ENCODE peak calls at places on chromosomes 13 and 19, in nine cellular contexts. One of them, this sample, is unnamed.

GRCh38 chr13:59409651-59410200 is 754.0 kb downstream of the DIAPH3 start:
- DNase-seq in ovary: no peak
- DNase-seq in RKO: no peak
- DNase-seq in AG09309: no peak
- DNase-seq in NAMALWA: no peak
- DNase-seq in stimulated activated CD4-positive, alpha-beta T cell treated with anti-CD3 and anti-CD28 coated beads, Interleukin-12 subunit alpha, Interleukin-12 subunit beta, amount 100 ng/mL, for 4 hours: no peak
- DNase-seq in GM04504: no peak
- DNase-seq in NCI-H1694 treated with DMSO at 0.1 percent for 48 hours: peak
- DNase-seq in activated CD8-positive, alpha-beta T cell treated with anti-CD3 and anti-CD28 coated beads for 36 hours: no peak
- DNase-seq in this sample: no peak

GRCh38 chr19:13847033-13847899 is 29.7 kb upstream of the NANOS3 start:
- DNase-seq in NCI-H1694 treated with DMSO at 0.1 percent for 48 hours: peak
- DNase-seq in NAMALWA: peak
- DNase-seq in AG09309: no peak
- DNase-seq in GM04504: peak
- DNase-seq in RKO: peak
- DNase-seq in stimulated activated CD4-positive, alpha-beta T cell treated with anti-CD3 and anti-CD28 coated beads, Interleukin-12 subunit alpha, Interleukin-12 subunit beta, amount 100 ng/mL, for 4 hours: peak
- DNase-seq in ovary: peak
- DNase-seq in activated CD8-positive, alpha-beta T cell treated with anti-CD3 and anti-CD28 coated beads for 36 hours: peak
- DNase-seq in this sample: peak

GRCh38 chr19:48507911-48508439 is 3.7 kb downstream of the LMTK3 start:
- DNase-seq in NCI-H1694 treated with DMSO at 0.1 percent for 48 hours: no peak
- DNase-seq in ovary: no peak
- DNase-seq in AG09309: no peak
- DNase-seq in activated CD8-positive, alpha-beta T cell treated with anti-CD3 and anti-CD28 coated beads for 36 hours: no peak
- DNase-seq in stimulated activated CD4-positive, alpha-beta T cell treated with anti-CD3 and anti-CD28 coated beads, Interleukin-12 subunit alpha, Interleukin-12 subunit beta, amount 100 ng/mL, for 4 hours: no peak
- DNase-seq in RKO: no peak
- DNase-seq in GM04504: no peak
- DNase-seq in NAMALWA: no peak
- DNase-seq in this sample: no peak

GRCh38 chr13:79491715-79492114 is 10.8 kb downstream of the NDFIP2 start:
- DNase-seq in AG09309: peak
- DNase-seq in NAMALWA: no peak
- DNase-seq in activated CD8-positive, alpha-beta T cell treated with anti-CD3 and anti-CD28 coated beads for 36 hours: no peak
- DNase-seq in stimulated activated CD4-positive, alpha-beta T cell treated with anti-CD3 and anti-CD28 coated beads, Interleukin-12 subunit alpha, Interleukin-12 subunit beta, amount 100 ng/mL, for 4 hours: no peak
- DNase-seq in RKO: no peak
- DNase-seq in ovary: no peak
- DNase-seq in NCI-H1694 treated with DMSO at 0.1 percent for 48 hours: no peak
- DNase-seq in GM04504: peak
- DNase-seq in this sample: no peak

GRCh38 chr13:42038661-42039456 is 9.6 kb upstream of the DGKH start:
- DNase-seq in GM04504: peak
- DNase-seq in RKO: no peak
- DNase-seq in activated CD8-positive, alpha-beta T cell treated with anti-CD3 and anti-CD28 coated beads for 36 hours: no peak
- DNase-seq in AG09309: no peak
- DNase-seq in ovary: no peak
- DNase-seq in stimulated activated CD4-positive, alpha-beta T cell treated with anti-CD3 and anti-CD28 coated beads, Interleukin-12 subunit alpha, Interleukin-12 subunit beta, amount 100 ng/mL, for 4 hours: no peak
- DNase-seq in NCI-H1694 treated with DMSO at 0.1 percent for 48 hours: no peak
- DNase-seq in NAMALWA: no peak
- DNase-seq in this sample: no peak

GRCh38 chr13:22218784-22219183 is 547.9 kb downstream of the FGF9 start:
- DNase-seq in GM04504: no peak
- DNase-seq in activated CD8-positive, alpha-beta T cell treated with anti-CD3 and anti-CD28 coated beads for 36 hours: no peak
- DNase-seq in NCI-H1694 treated with DMSO at 0.1 percent for 48 hours: no peak
- DNase-seq in RKO: no peak
- DNase-seq in ovary: no peak
- DNase-seq in NAMALWA: no peak
- DNase-seq in stimulated activated CD4-positive, alpha-beta T cell treated with anti-CD3 and anti-CD28 coated beads, Interleukin-12 subunit alpha, Interleukin-12 subunit beta, amount 100 ng/mL, for 4 hours: no peak
- DNase-seq in AG09309: no peak
- DNase-seq in this sample: no peak

GRCh38 chr13:91576590-91576989 is 178.2 kb downstream of the GPC5 start:
- DNase-seq in activated CD8-positive, alpha-beta T cell treated with anti-CD3 and anti-CD28 coated beads for 36 hours: peak
- DNase-seq in GM04504: no peak
- DNase-seq in ovary: no peak
- DNase-seq in NAMALWA: peak
- DNase-seq in AG09309: no peak
- DNase-seq in stimulated activated CD4-positive, alpha-beta T cell treated with anti-CD3 and anti-CD28 coated beads, Interleukin-12 subunit alpha, Interleukin-12 subunit beta, amount 100 ng/mL, for 4 hours: no peak
- DNase-seq in RKO: no peak
- DNase-seq in NCI-H1694 treated with DMSO at 0.1 percent for 48 hours: peak
- DNase-seq in this sample: no peak

GRCh38 chr19:49333426-49334288 is 1.5 kb upstream of the CD37 start:
- DNase-seq in RKO: no peak
- DNase-seq in NCI-H1694 treated with DMSO at 0.1 percent for 48 hours: no peak
- DNase-seq in ovary: no peak
- DNase-seq in AG09309: no peak
- DNase-seq in stimulated activated CD4-positive, alpha-beta T cell treated with anti-CD3 and anti-CD28 coated beads, Interleukin-12 subunit alpha, Interleukin-12 subunit beta, amount 100 ng/mL, for 4 hours: peak
- DNase-seq in activated CD8-positive, alpha-beta T cell treated with anti-CD3 and anti-CD28 coated beads for 36 hours: peak
- DNase-seq in GM04504: no peak
- DNase-seq in NAMALWA: peak
- DNase-seq in this sample: peak

GRCh38 chr13:101875717-101876393 is 423.4 kb downstream of the ITGBL1 start:
- DNase-seq in NCI-H1694 treated with DMSO at 0.1 percent for 48 hours: no peak
- DNase-seq in stimulated activated CD4-positive, alpha-beta T cell treated with anti-CD3 and anti-CD28 coated beads, Interleukin-12 subunit alpha, Interleukin-12 subunit beta, amount 100 ng/mL, for 4 hours: no peak
- DNase-seq in activated CD8-positive, alpha-beta T cell treated with anti-CD3 and anti-CD28 coated beads for 36 hours: no peak
- DNase-seq in RKO: peak
- DNase-seq in GM04504: no peak
- DNase-seq in NAMALWA: no peak
- DNase-seq in ovary: no peak
- DNase-seq in AG09309: peak
- DNase-seq in this sample: no peak

GRCh38 chr13:76792680-76793334 is 93.4 kb downstream of the KCTD12 start:
- DNase-seq in AG09309: peak
- DNase-seq in GM04504: peak
- DNase-seq in activated CD8-positive, alpha-beta T cell treated with anti-CD3 and anti-CD28 coated beads for 36 hours: no peak
- DNase-seq in NAMALWA: no peak
- DNase-seq in RKO: peak
- DNase-seq in ovary: no peak
- DNase-seq in stimulated activated CD4-positive, alpha-beta T cell treated with anti-CD3 and anti-CD28 coated beads, Interleukin-12 subunit alpha, Interleukin-12 subunit beta, amount 100 ng/mL, for 4 hours: no peak
- DNase-seq in NCI-H1694 treated with DMSO at 0.1 percent for 48 hours: no peak
- DNase-seq in this sample: no peak

GRCh38 chr13:48730971-48731658 is 77.4 kb downstream of the CYSLTR2 start:
- DNase-seq in ovary: no peak
- DNase-seq in NCI-H1694 treated with DMSO at 0.1 percent for 48 hours: no peak
- DNase-seq in activated CD8-positive, alpha-beta T cell treated with anti-CD3 and anti-CD28 coated beads for 36 hours: no peak
- DNase-seq in stimulated activated CD4-positive, alpha-beta T cell treated with anti-CD3 and anti-CD28 coated beads, Interleukin-12 subunit alpha, Interleukin-12 subunit beta, amount 100 ng/mL, for 4 hours: no peak
- DNase-seq in GM04504: no peak
- DNase-seq in AG09309: peak
- DNase-seq in RKO: peak
- DNase-seq in NAMALWA: peak
- DNase-seq in this sample: no peak

GRCh38 chr19:49231389-49231788 is 73.8 kb downstream of the TRPM4 start:
- DNase-seq in GM04504: no peak
- DNase-seq in AG09309: no peak
- DNase-seq in activated CD8-positive, alpha-beta T cell treated with anti-CD3 and anti-CD28 coated beads for 36 hours: peak
- DNase-seq in stimulated activated CD4-positive, alpha-beta T cell treated with anti-CD3 and anti-CD28 coated beads, Interleukin-12 subunit alpha, Interleukin-12 subunit beta, amount 100 ng/mL, for 4 hours: no peak
- DNase-seq in RKO: no peak
- DNase-seq in NCI-H1694 treated with DMSO at 0.1 percent for 48 hours: no peak
- DNase-seq in ovary: no peak
- DNase-seq in NAMALWA: no peak
- DNase-seq in this sample: peak

GRCh38 chr13:24159362-24159761 is 1.2 kb upstream of the SPATA13 start:
- DNase-seq in NCI-H1694 treated with DMSO at 0.1 percent for 48 hours: no peak
- DNase-seq in stimulated activated CD4-positive, alpha-beta T cell treated with anti-CD3 and anti-CD28 coated beads, Interleukin-12 subunit alpha, Interleukin-12 subunit beta, amount 100 ng/mL, for 4 hours: no peak
- DNase-seq in activated CD8-positive, alpha-beta T cell treated with anti-CD3 and anti-CD28 coated beads for 36 hours: no peak
- DNase-seq in RKO: no peak
- DNase-seq in GM04504: no peak
- DNase-seq in NAMALWA: peak
- DNase-seq in AG09309: no peak
- DNase-seq in ovary: no peak
- DNase-seq in this sample: no peak

GRCh38 chr19:1811942-1812425 is at the start of gene ATP8B3:
- DNase-seq in NAMALWA: peak
- DNase-seq in GM04504: no peak
- DNase-seq in RKO: no peak
- DNase-seq in AG09309: no peak
- DNase-seq in ovary: no peak
- DNase-seq in stimulated activated CD4-positive, alpha-beta T cell treated with anti-CD3 and anti-CD28 coated beads, Interleukin-12 subunit alpha, Interleukin-12 subunit beta, amount 100 ng/mL, for 4 hours: peak
- DNase-seq in activated CD8-positive, alpha-beta T cell treated with anti-CD3 and anti-CD28 coated beads for 36 hours: no peak
- DNase-seq in NCI-H1694 treated with DMSO at 0.1 percent for 48 hours: no peak
- DNase-seq in this sample: peak

GRCh38 chr13:48902421-48902820 is 73.3 kb upstream of the FNDC3A start:
- DNase-seq in NAMALWA: no peak
- DNase-seq in RKO: no peak
- DNase-seq in ovary: no peak
- DNase-seq in NCI-H1694 treated with DMSO at 0.1 percent for 48 hours: no peak
- DNase-seq in stimulated activated CD4-positive, alpha-beta T cell treated with anti-CD3 and anti-CD28 coated beads, Interleukin-12 subunit alpha, Interleukin-12 subunit beta, amount 100 ng/mL, for 4 hours: no peak
- DNase-seq in GM04504: peak
- DNase-seq in AG09309: no peak
- DNase-seq in activated CD8-positive, alpha-beta T cell treated with anti-CD3 and anti-CD28 coated beads for 36 hours: no peak
- DNase-seq in this sample: no peak

GRCh38 chr19:32373614-32374295 is 28.3 kb downstream of the ZNF507 start:
- DNase-seq in activated CD8-positive, alpha-beta T cell treated with anti-CD3 and anti-CD28 coated beads for 36 hours: no peak
- DNase-seq in GM04504: peak
- DNase-seq in NCI-H1694 treated with DMSO at 0.1 percent for 48 hours: no peak
- DNase-seq in AG09309: peak
- DNase-seq in ovary: no peak
- DNase-seq in stimulated activated CD4-positive, alpha-beta T cell treated with anti-CD3 and anti-CD28 coated beads, Interleukin-12 subunit alpha, Interleukin-12 subunit beta, amount 100 ng/mL, for 4 hours: no peak
- DNase-seq in NAMALWA: no peak
- DNase-seq in RKO: peak
- DNase-seq in this sample: no peak

GRCh38 chr19:4474504-4475136 is 2.5 kb downstream of the HDGFL2 start:
- DNase-seq in ovary: no peak
- DNase-seq in NCI-H1694 treated with DMSO at 0.1 percent for 48 hours: peak
- DNase-seq in GM04504: no peak
- DNase-seq in NAMALWA: peak
- DNase-seq in stimulated activated CD4-positive, alpha-beta T cell treated with anti-CD3 and anti-CD28 coated beads, Interleukin-12 subunit alpha, Interleukin-12 subunit beta, amount 100 ng/mL, for 4 hours: no peak
- DNase-seq in RKO: no peak
- DNase-seq in activated CD8-positive, alpha-beta T cell treated with anti-CD3 and anti-CD28 coated beads for 36 hours: peak
- DNase-seq in AG09309: no peak
- DNase-seq in this sample: no peak

GRCh38 chr19:2561895-2562294 is 86.0 kb downstream of the GADD45B start:
- DNase-seq in GM04504: no peak
- DNase-seq in NCI-H1694 treated with DMSO at 0.1 percent for 48 hours: no peak
- DNase-seq in NAMALWA: peak
- DNase-seq in stimulated activated CD4-positive, alpha-beta T cell treated with anti-CD3 and anti-CD28 coated beads, Interleukin-12 subunit alpha, Interleukin-12 subunit beta, amount 100 ng/mL, for 4 hours: peak
- DNase-seq in AG09309: no peak
- DNase-seq in ovary: peak
- DNase-seq in activated CD8-positive, alpha-beta T cell treated with anti-CD3 and anti-CD28 coated beads for 36 hours: peak
- DNase-seq in RKO: no peak
- DNase-seq in this sample: peak

GRCh38 chr19:35332817-35333216 is 3.8 kb downstream of the CD22 start:
- DNase-seq in GM04504: no peak
- DNase-seq in AG09309: no peak
- DNase-seq in NAMALWA: no peak
- DNase-seq in stimulated activated CD4-positive, alpha-beta T cell treated with anti-CD3 and anti-CD28 coated beads, Interleukin-12 subunit alpha, Interleukin-12 subunit beta, amount 100 ng/mL, for 4 hours: peak
- DNase-seq in ovary: no peak
- DNase-seq in activated CD8-positive, alpha-beta T cell treated with anti-CD3 and anti-CD28 coated beads for 36 hours: peak
- DNase-seq in NCI-H1694 treated with DMSO at 0.1 percent for 48 hours: no peak
- DNase-seq in RKO: no peak
- DNase-seq in this sample: no peak

GRCh38 chr13:29384466-29384865 is 211.0 kb downstream of the SLC7A1 start:
- DNase-seq in NCI-H1694 treated with DMSO at 0.1 percent for 48 hours: no peak
- DNase-seq in activated CD8-positive, alpha-beta T cell treated with anti-CD3 and anti-CD28 coated beads for 36 hours: no peak
- DNase-seq in ovary: no peak
- DNase-seq in AG09309: no peak
- DNase-seq in RKO: no peak
- DNase-seq in NAMALWA: peak
- DNase-seq in GM04504: no peak
- DNase-seq in stimulated activated CD4-positive, alpha-beta T cell treated with anti-CD3 and anti-CD28 coated beads, Interleukin-12 subunit alpha, Interleukin-12 subunit beta, amount 100 ng/mL, for 4 hours: no peak
- DNase-seq in this sample: no peak

GRCh38 chr19:38670921-38671398 is 23.5 kb downstream of the ACTN4 start:
- DNase-seq in RKO: no peak
- DNase-seq in activated CD8-positive, alpha-beta T cell treated with anti-CD3 and anti-CD28 coated beads for 36 hours: no peak
- DNase-seq in GM04504: no peak
- DNase-seq in ovary: no peak
- DNase-seq in NCI-H1694 treated with DMSO at 0.1 percent for 48 hours: no peak
- DNase-seq in stimulated activated CD4-positive, alpha-beta T cell treated with anti-CD3 and anti-CD28 coated beads, Interleukin-12 subunit alpha, Interleukin-12 subunit beta, amount 100 ng/mL, for 4 hours: no peak
- DNase-seq in NAMALWA: no peak
- DNase-seq in AG09309: no peak
- DNase-seq in this sample: no peak

GRCh38 chr19:58553799-58554493 is 959 bp downstream of the CHMP2A start:
- DNase-seq in AG09309: no peak
- DNase-seq in NAMALWA: peak
- DNase-seq in ovary: no peak
- DNase-seq in RKO: no peak
- DNase-seq in activated CD8-positive, alpha-beta T cell treated with anti-CD3 and anti-CD28 coated beads for 36 hours: no peak
- DNase-seq in NCI-H1694 treated with DMSO at 0.1 percent for 48 hours: no peak
- DNase-seq in stimulated activated CD4-positive, alpha-beta T cell treated with anti-CD3 and anti-CD28 coated beads, Interleukin-12 subunit alpha, Interleukin-12 subunit beta, amount 100 ng/mL, for 4 hours: no peak
- DNase-seq in GM04504: no peak
- DNase-seq in this sample: no peak

GRCh38 chr13:20721454-20722357 is 18.2 kb downstream of the IL17D start:
- DNase-seq in RKO: no peak
- DNase-seq in GM04504: no peak
- DNase-seq in NAMALWA: no peak
- DNase-seq in ovary: peak
- DNase-seq in activated CD8-positive, alpha-beta T cell treated with anti-CD3 and anti-CD28 coated beads for 36 hours: peak
- DNase-seq in stimulated activated CD4-positive, alpha-beta T cell treated with anti-CD3 and anti-CD28 coated beads, Interleukin-12 subunit alpha, Interleukin-12 subunit beta, amount 100 ng/mL, for 4 hours: no peak
- DNase-seq in NCI-H1694 treated with DMSO at 0.1 percent for 48 hours: peak
- DNase-seq in AG09309: no peak
- DNase-seq in this sample: no peak

GRCh38 chr19:45476349-45476717 is 8.5 kb downstream of the FOSB start:
- DNase-seq in ovary: no peak
- DNase-seq in NAMALWA: no peak
- DNase-seq in AG09309: no peak
- DNase-seq in stimulated activated CD4-positive, alpha-beta T cell treated with anti-CD3 and anti-CD28 coated beads, Interleukin-12 subunit alpha, Interleukin-12 subunit beta, amount 100 ng/mL, for 4 hours: no peak
- DNase-seq in NCI-H1694 treated with DMSO at 0.1 percent for 48 hours: no peak
- DNase-seq in RKO: no peak
- DNase-seq in GM04504: no peak
- DNase-seq in activated CD8-positive, alpha-beta T cell treated with anti-CD3 and anti-CD28 coated beads for 36 hours: no peak
- DNase-seq in this sample: peak

GRCh38 chr19:2977686-2978466 is 512 bp downstream of the TLE6 start:
- DNase-seq in RKO: peak
- DNase-seq in activated CD8-positive, alpha-beta T cell treated with anti-CD3 and anti-CD28 coated beads for 36 hours: no peak
- DNase-seq in NCI-H1694 treated with DMSO at 0.1 percent for 48 hours: no peak
- DNase-seq in stimulated activated CD4-positive, alpha-beta T cell treated with anti-CD3 and anti-CD28 coated beads, Interleukin-12 subunit alpha, Interleukin-12 subunit beta, amount 100 ng/mL, for 4 hours: no peak
- DNase-seq in GM04504: no peak
- DNase-seq in AG09309: no peak
- DNase-seq in NAMALWA: no peak
- DNase-seq in ovary: no peak
- DNase-seq in this sample: peak

GRCh38 chr13:112449545-112449930 is 73.4 kb downstream of the SPACA7 start:
- DNase-seq in ovary: no peak
- DNase-seq in AG09309: no peak
- DNase-seq in NCI-H1694 treated with DMSO at 0.1 percent for 48 hours: no peak
- DNase-seq in activated CD8-positive, alpha-beta T cell treated with anti-CD3 and anti-CD28 coated beads for 36 hours: no peak
- DNase-seq in stimulated activated CD4-positive, alpha-beta T cell treated with anti-CD3 and anti-CD28 coated beads, Interleukin-12 subunit alpha, Interleukin-12 subunit beta, amount 100 ng/mL, for 4 hours: no peak
- DNase-seq in RKO: no peak
- DNase-seq in GM04504: no peak
- DNase-seq in NAMALWA: no peak
- DNase-seq in this sample: no peak

GRCh38 chr13:110407531-110407930 is 100.4 kb downstream of the COL4A2 start:
- DNase-seq in RKO: no peak
- DNase-seq in ovary: no peak
- DNase-seq in GM04504: no peak
- DNase-seq in NCI-H1694 treated with DMSO at 0.1 percent for 48 hours: no peak
- DNase-seq in NAMALWA: no peak
- DNase-seq in activated CD8-positive, alpha-beta T cell treated with anti-CD3 and anti-CD28 coated beads for 36 hours: no peak
- DNase-seq in AG09309: no peak
- DNase-seq in stimulated activated CD4-positive, alpha-beta T cell treated with anti-CD3 and anti-CD28 coated beads, Interleukin-12 subunit alpha, Interleukin-12 subunit beta, amount 100 ng/mL, for 4 hours: no peak
- DNase-seq in this sample: no peak

GRCh38 chr13:112575680-112576079 is 12.3 kb downstream of the TUBGCP3 start:
- DNase-seq in GM04504: peak
- DNase-seq in AG09309: no peak
- DNase-seq in NCI-H1694 treated with DMSO at 0.1 percent for 48 hours: no peak
- DNase-seq in NAMALWA: no peak
- DNase-seq in activated CD8-positive, alpha-beta T cell treated with anti-CD3 and anti-CD28 coated beads for 36 hours: no peak
- DNase-seq in RKO: no peak
- DNase-seq in stimulated activated CD4-positive, alpha-beta T cell treated with anti-CD3 and anti-CD28 coated beads, Interleukin-12 subunit alpha, Interleukin-12 subunit beta, amount 100 ng/mL, for 4 hours: no peak
- DNase-seq in ovary: no peak
- DNase-seq in this sample: no peak

GRCh38 chr13:31765441-31765840 is 26.1 kb downstream of the RXFP2 start:
- DNase-seq in NAMALWA: no peak
- DNase-seq in stimulated activated CD4-positive, alpha-beta T cell treated with anti-CD3 and anti-CD28 coated beads, Interleukin-12 subunit alpha, Interleukin-12 subunit beta, amount 100 ng/mL, for 4 hours: no peak
- DNase-seq in RKO: no peak
- DNase-seq in ovary: no peak
- DNase-seq in activated CD8-positive, alpha-beta T cell treated with anti-CD3 and anti-CD28 coated beads for 36 hours: no peak
- DNase-seq in GM04504: peak
- DNase-seq in NCI-H1694 treated with DMSO at 0.1 percent for 48 hours: no peak
- DNase-seq in AG09309: peak
- DNase-seq in this sample: no peak

GRCh38 chr13:50617134-50617721 is 226.3 kb downstream of the DLEU7 start:
- DNase-seq in ovary: no peak
- DNase-seq in NCI-H1694 treated with DMSO at 0.1 percent for 48 hours: no peak
- DNase-seq in AG09309: peak
- DNase-seq in activated CD8-positive, alpha-beta T cell treated with anti-CD3 and anti-CD28 coated beads for 36 hours: no peak
- DNase-seq in stimulated activated CD4-positive, alpha-beta T cell treated with anti-CD3 and anti-CD28 coated beads, Interleukin-12 subunit alpha, Interleukin-12 subunit beta, amount 100 ng/mL, for 4 hours: no peak
- DNase-seq in GM04504: peak
- DNase-seq in NAMALWA: no peak
- DNase-seq in RKO: peak
- DNase-seq in this sample: no peak

This sample was measured in central memory CD4-positive, alpha-beta T cell.